ENCODE peak calls at places on chromosomes 11 and 22, in eight cellular contexts. U is activated T-helper 2 cell treated with anti-CD3 and anti-CD28 coated beads, Interferon-gamma antibody, Interleukin-2, Interleukin-4, amounts not matched to agents 10 μg/mL and 5 μg/mL and 100 μg/mL, durations not matched to agents 14 hours and 24 hours and 36 hours; A is Kasumi-1; V is activated CD4-positive, alpha-beta T cell treated with anti-CD3 and anti-CD28 coated beads for 24 hours; W is lower lobe of right lung; Q is H7; I is Calu3; T is body of pancreas. L is an unnamed sample.

GRCh38 chr11:84833488-84834086 is 793.6 kb downstream of the DLG2 start:
- DNase-seq in A (no peak), Q (no peak), V (no peak), W (no peak), I (no peak), T (no peak), U (no peak), L (no peak)

GRCh38 chr11:17810736-17811135 is 76.2 kb downstream of the KCNC1 start:
- DNase-seq in I (no peak), Q (no peak), V (no peak), T (no peak), W (no peak), A (no peak), U (no peak), L (peak)

GRCh38 chr22:47205081-47205491 is 442.6 kb downstream of the TBC1D22A start:
- DNase-seq in I (no peak), A (no peak), T (no peak), V (no peak), W (no peak), Q (no peak), U (no peak), L (no peak)

GRCh38 chr22:38955926-38956325 is 1.5 kb upstream of the APOBEC3A start:
- DNase-seq in I (no peak), A (no peak), W (no peak), T (peak), V (no peak), Q (no peak), U (no peak), L (no peak)

GRCh38 chr11:109308551-109308950 is 113.4 kb upstream of the C11orf87 start:
- DNase-seq in V (no peak), Q (no peak), A (no peak), W (no peak), T (no peak), I (no peak), U (no peak), L (no peak)

GRCh38 chr22:20009018-20009482 is 7.6 kb downstream of the ARVCF start:
- DNase-seq in I (no peak), Q (no peak), U (no peak), W (no peak), A (no peak), T (no peak), V (no peak), L (no peak)

GRCh38 chr11:96464695-96465307 is 75.0 kb downstream of the JRKL start:
- DNase-seq in A (peak), W (no peak), V (peak), T (no peak), I (no peak), Q (peak), U (no peak), L (peak)

GRCh38 chr22:24289781-24290181 is 19.1 kb downstream of the SPECC1L start:
- DNase-seq in V (no peak), U (no peak), A (no peak), I (no peak), W (no peak), T (no peak), Q (peak), L (no peak)

GRCh38 chr22:27993201-27993635 is 74.2 kb upstream of the PITPNB start:
- DNase-seq in W (peak), I (no peak), A (no peak), T (peak), V (no peak), Q (peak), U (no peak), L (no peak)

GRCh38 chr22:36110306-36110791 is 50.2 kb downstream of the APOL3 start:
- DNase-seq in I (no peak), Q (peak), T (no peak), A (no peak), V (no peak), U (no peak), W (no peak), L (no peak)

GRCh38 chr11:23233075-23233474 is 372.8 kb upstream of the CCDC179 start:
- DNase-seq in T (no peak), I (no peak), W (no peak), Q (no peak), V (no peak), U (no peak), A (no peak), L (no peak)

GRCh38 chr22:24392218-24392931 is 35.0 kb upstream of the ADORA2A start:
- DNase-seq in V (no peak), W (no peak), Q (no peak), U (no peak), A (no peak), I (no peak), T (no peak), L (no peak)

GRCh38 chr11:12989428-12990242 is 19.5 kb upstream of the RASSF10 start:
- DNase-seq in T (no peak), A (no peak), Q (no peak), W (no peak), U (no peak), V (no peak), I (no peak), L (no peak)

GRCh38 chr11:122139595-122139866 is 23.5 kb upstream of the BLID start:
- DNase-seq in I (no peak), W (no peak), T (no peak), Q (no peak), V (no peak), A (no peak), U (no peak), L (no peak)

GRCh38 chr11:101401245-101401644 is 182.6 kb downstream of the TRPC6 start:
- DNase-seq in U (no peak), W (no peak), V (no peak), I (no peak), T (no peak), Q (no peak), A (no peak), L (no peak)

GRCh38 chr11:27383645-27384044 is 20.6 kb upstream of the CCDC34 start:
- DNase-seq in W (no peak), I (no peak), A (no peak), Q (no peak), T (no peak), U (no peak), V (no peak), L (no peak)

GRCh38 chr11:69906453-69906907 is 87.3 kb upstream of the FGF3 start:
- DNase-seq in Q (no peak), V (no peak), T (no peak), I (no peak), W (no peak), U (no peak), A (no peak), L (no peak)

GRCh38 chr11:102831128-102831708 is 12.2 kb downstream of the MMP3 start:
- DNase-seq in V (no peak), W (peak), U (no peak), A (no peak), T (peak), Q (peak), I (peak), L (peak)

GRCh38 chr11:35579557-35580396 is 38.5 kb upstream of the FJX1 start:
- DNase-seq in W (no peak), A (peak), I (no peak), T (no peak), Q (no peak), U (no peak), V (no peak), L (no peak)

GRCh38 chr11:65652511-65653228 is 10.0 kb downstream of the RELA start:
- DNase-seq in T (peak), U (peak), W (peak), V (peak), A (peak), I (peak), Q (peak), L (peak)

GRCh38 chr11:122367809-122368231 is 251.8 kb upstream of the BLID start:
- DNase-seq in U (no peak), A (no peak), I (no peak), V (no peak), T (peak), Q (no peak), W (no peak), L (peak)

GRCh38 chr22:40250608-40251007 is 72.9 kb downstream of the TNRC6B start:
- DNase-seq in Q (no peak), V (no peak), U (no peak), A (no peak), T (no peak), I (no peak), W (no peak), L (no peak)

GRCh38 chr22:46941958-46942815 is 179.7 kb downstream of the TBC1D22A start:
- DNase-seq in V (no peak), I (no peak), T (no peak), Q (no peak), A (peak), U (no peak), W (no peak), L (no peak)

GRCh38 chr11:75269367-75269660 is 28.7 kb downstream of the TPBGL start:
- DNase-seq in A (no peak), U (no peak), W (no peak), I (no peak), Q (no peak), T (no peak), V (no peak), L (no peak)

GRCh38 chr11:27757953-27758352 is 57.7 kb upstream of the BDNF start:
- DNase-seq in A (no peak), U (no peak), T (no peak), W (no peak), I (no peak), V (no peak), Q (no peak), L (no peak)

GRCh38 chr11:33633251-33634003 is 67.2 kb downstream of the C11orf91 start:
- DNase-seq in A (no peak), V (no peak), Q (peak), T (no peak), U (no peak), W (no peak), I (peak), L (no peak)

GRCh38 chr11:135069884-135070283 is 657.8 kb upstream of the B3GAT1 start:
- DNase-seq in U (no peak), A (no peak), I (no peak), Q (no peak), V (no peak), T (no peak), W (no peak), L (no peak)